ENCODE peak calls at places on chromosomes 6 and 20, in six cellular contexts. One of them, this sample, is unnamed.

GRCh38 chr6:32126880-32127279 is 1.2 kb downstream of the ATF6B start:
- DNase-seq in occipital lobe: no peak
- DNase-seq in fibroblast of the conjunctiva: no peak
- DNase-seq in D341Med: no peak
- DNase-seq in Kasumi-1: no peak
- DNase-seq in effector memory CD8-positive, alpha-beta T cell: no peak
- DNase-seq in this sample: no peak

GRCh38 chr6:101429845-101430244 is 36.3 kb downstream of the GRIK2 start:
- DNase-seq in occipital lobe: no peak
- DNase-seq in fibroblast of the conjunctiva: no peak
- DNase-seq in D341Med: no peak
- DNase-seq in Kasumi-1: no peak
- DNase-seq in effector memory CD8-positive, alpha-beta T cell: no peak
- DNase-seq in this sample: no peak

GRCh38 chr6:10521104-10521808 is at the start of gene GCNT2:
- DNase-seq in occipital lobe: no peak
- DNase-seq in fibroblast of the conjunctiva: no peak
- DNase-seq in D341Med: no peak
- DNase-seq in Kasumi-1: no peak
- DNase-seq in effector memory CD8-positive, alpha-beta T cell: no peak
- DNase-seq in this sample: no peak

GRCh38 chr20:33015114-33015491 is 7.6 kb downstream of the BPIFB2 start:
- DNase-seq in occipital lobe: no peak
- DNase-seq in fibroblast of the conjunctiva: no peak
- DNase-seq in D341Med: no peak
- DNase-seq in Kasumi-1: no peak
- DNase-seq in effector memory CD8-positive, alpha-beta T cell: no peak
- DNase-seq in this sample: no peak

GRCh38 chr6:42468273-42468672 is 16.5 kb upstream of the TRERF1 start:
- DNase-seq in occipital lobe: no peak
- DNase-seq in fibroblast of the conjunctiva: no peak
- DNase-seq in D341Med: no peak
- DNase-seq in Kasumi-1: no peak
- DNase-seq in effector memory CD8-positive, alpha-beta T cell: no peak
- DNase-seq in this sample: no peak

GRCh38 chr6:56435326-56435725 is 187.9 kb upstream of the COL21A1 start:
- DNase-seq in occipital lobe: no peak
- DNase-seq in fibroblast of the conjunctiva: no peak
- DNase-seq in D341Med: no peak
- DNase-seq in Kasumi-1: no peak
- DNase-seq in effector memory CD8-positive, alpha-beta T cell: no peak
- DNase-seq in this sample: no peak

GRCh38 chr6:107064579-107065065 is 36.6 kb downstream of the MTRES1 start:
- DNase-seq in occipital lobe: no peak
- DNase-seq in fibroblast of the conjunctiva: peak
- DNase-seq in D341Med: no peak
- DNase-seq in Kasumi-1: peak
- DNase-seq in effector memory CD8-positive, alpha-beta T cell: no peak
- DNase-seq in this sample: no peak

GRCh38 chr6:81875776-81876293 is 123.4 kb upstream of the TENT5A start:
- DNase-seq in occipital lobe: no peak
- DNase-seq in fibroblast of the conjunctiva: no peak
- DNase-seq in D341Med: no peak
- DNase-seq in Kasumi-1: no peak
- DNase-seq in effector memory CD8-positive, alpha-beta T cell: no peak
- DNase-seq in this sample: no peak

GRCh38 chr6:108002365-108003221 is 44.6 kb upstream of the SEC63 start:
- DNase-seq in occipital lobe: peak
- DNase-seq in fibroblast of the conjunctiva: no peak
- DNase-seq in D341Med: peak
- DNase-seq in Kasumi-1: no peak
- DNase-seq in effector memory CD8-positive, alpha-beta T cell: no peak
- DNase-seq in this sample: peak

GRCh38 chr6:111661541-111662041 is 55.9 kb upstream of the TRAF3IP2 start:
- DNase-seq in occipital lobe: no peak
- DNase-seq in fibroblast of the conjunctiva: no peak
- DNase-seq in D341Med: no peak
- DNase-seq in Kasumi-1: no peak
- DNase-seq in effector memory CD8-positive, alpha-beta T cell: no peak
- DNase-seq in this sample: no peak

GRCh38 chr6:32943864-32944263 is 3.0 kb upstream of the HLA-DMB start:
- DNase-seq in occipital lobe: no peak
- DNase-seq in fibroblast of the conjunctiva: no peak
- DNase-seq in D341Med: no peak
- DNase-seq in Kasumi-1: peak
- DNase-seq in effector memory CD8-positive, alpha-beta T cell: no peak
- DNase-seq in this sample: no peak

GRCh38 chr6:143782517-143782916 is 60.6 kb upstream of the LTV1 start:
- DNase-seq in occipital lobe: no peak
- DNase-seq in fibroblast of the conjunctiva: peak
- DNase-seq in D341Med: no peak
- DNase-seq in Kasumi-1: no peak
- DNase-seq in effector memory CD8-positive, alpha-beta T cell: no peak
- DNase-seq in this sample: no peak

GRCh38 chr20:50273601-50274491 is 83.2 kb downstream of the CEBPB start:
- DNase-seq in occipital lobe: no peak
- DNase-seq in fibroblast of the conjunctiva: no peak
- DNase-seq in D341Med: no peak
- DNase-seq in Kasumi-1: peak
- DNase-seq in effector memory CD8-positive, alpha-beta T cell: no peak
- DNase-seq in this sample: no peak

GRCh38 chr6:3793545-3793944 is 42.0 kb upstream of the PXDC1 start:
- DNase-seq in occipital lobe: no peak
- DNase-seq in fibroblast of the conjunctiva: no peak
- DNase-seq in D341Med: no peak
- DNase-seq in Kasumi-1: no peak
- DNase-seq in effector memory CD8-positive, alpha-beta T cell: no peak
- DNase-seq in this sample: no peak

GRCh38 chr20:21513181-21513663 is 642 bp downstream of the NKX2-2 start:
- DNase-seq in occipital lobe: no peak
- DNase-seq in fibroblast of the conjunctiva: no peak
- DNase-seq in D341Med: peak
- DNase-seq in Kasumi-1: no peak
- DNase-seq in effector memory CD8-positive, alpha-beta T cell: no peak
- DNase-seq in this sample: no peak

GRCh38 chr6:15308445-15309213 is 62.8 kb downstream of the JARID2 start:
- DNase-seq in occipital lobe: no peak
- DNase-seq in fibroblast of the conjunctiva: no peak
- DNase-seq in D341Med: no peak
- DNase-seq in Kasumi-1: peak
- DNase-seq in effector memory CD8-positive, alpha-beta T cell: no peak
- DNase-seq in this sample: no peak

GRCh38 chr6:151067684-151068596 is 171.8 kb upstream of the AKAP12 start:
- DNase-seq in occipital lobe: no peak
- DNase-seq in fibroblast of the conjunctiva: peak
- DNase-seq in D341Med: no peak
- DNase-seq in Kasumi-1: no peak
- DNase-seq in effector memory CD8-positive, alpha-beta T cell: no peak
- DNase-seq in this sample: peak

GRCh38 chr6:165227644-165228329 is 81.6 kb downstream of the C6orf118 start:
- DNase-seq in occipital lobe: no peak
- DNase-seq in fibroblast of the conjunctiva: peak
- DNase-seq in D341Med: no peak
- DNase-seq in Kasumi-1: no peak
- DNase-seq in effector memory CD8-positive, alpha-beta T cell: no peak
- DNase-seq in this sample: no peak

GRCh38 chr20:59764037-59764436 is 159.7 kb downstream of the PHACTR3 start:
- DNase-seq in occipital lobe: no peak
- DNase-seq in fibroblast of the conjunctiva: no peak
- DNase-seq in D341Med: no peak
- DNase-seq in Kasumi-1: no peak
- DNase-seq in effector memory CD8-positive, alpha-beta T cell: no peak
- DNase-seq in this sample: no peak

GRCh38 chr6:74480561-74480960 is 725.3 kb downstream of the COL12A1 start:
- DNase-seq in occipital lobe: no peak
- DNase-seq in fibroblast of the conjunctiva: no peak
- DNase-seq in D341Med: no peak
- DNase-seq in Kasumi-1: no peak
- DNase-seq in effector memory CD8-positive, alpha-beta T cell: no peak
- DNase-seq in this sample: no peak

GRCh38 chr6:2739335-2739734 is 11.4 kb downstream of the MYLK4 start:
- DNase-seq in occipital lobe: no peak
- DNase-seq in fibroblast of the conjunctiva: peak
- DNase-seq in D341Med: no peak
- DNase-seq in Kasumi-1: no peak
- DNase-seq in effector memory CD8-positive, alpha-beta T cell: no peak
- DNase-seq in this sample: no peak

GRCh38 chr6:149586149-149586548 is 20.0 kb downstream of the GINM1 start:
- DNase-seq in occipital lobe: no peak
- DNase-seq in fibroblast of the conjunctiva: no peak
- DNase-seq in D341Med: peak
- DNase-seq in Kasumi-1: no peak
- DNase-seq in effector memory CD8-positive, alpha-beta T cell: no peak
- DNase-seq in this sample: no peak

GRCh38 chr6:46015119-46015968 is at the start of gene CLIC5:
- DNase-seq in occipital lobe: no peak
- DNase-seq in fibroblast of the conjunctiva: no peak
- DNase-seq in D341Med: peak
- DNase-seq in Kasumi-1: peak
- DNase-seq in effector memory CD8-positive, alpha-beta T cell: peak
- DNase-seq in this sample: no peak

GRCh38 chr20:12984069-12984765 is 24.6 kb upstream of the SPTLC3 start:
- DNase-seq in occipital lobe: no peak
- DNase-seq in fibroblast of the conjunctiva: no peak
- DNase-seq in D341Med: no peak
- DNase-seq in Kasumi-1: no peak
- DNase-seq in effector memory CD8-positive, alpha-beta T cell: no peak
- DNase-seq in this sample: no peak

GRCh38 chr20:21106171-21106694 is at the start of gene LINC00237:
- DNase-seq in occipital lobe: no peak
- DNase-seq in fibroblast of the conjunctiva: no peak
- DNase-seq in D341Med: no peak
- DNase-seq in Kasumi-1: no peak
- DNase-seq in effector memory CD8-positive, alpha-beta T cell: no peak
- DNase-seq in this sample: no peak

GRCh38 chr6:151024597-151024996 is 159.1 kb downstream of the MTHFD1L start:
- DNase-seq in occipital lobe: no peak
- DNase-seq in fibroblast of the conjunctiva: no peak
- DNase-seq in D341Med: no peak
- DNase-seq in Kasumi-1: no peak
- DNase-seq in effector memory CD8-positive, alpha-beta T cell: no peak
- DNase-seq in this sample: no peak

GRCh38 chr6:51855310-51856082 is 231.9 kb downstream of the PKHD1 start:
- DNase-seq in occipital lobe: no peak
- DNase-seq in fibroblast of the conjunctiva: peak
- DNase-seq in D341Med: peak
- DNase-seq in Kasumi-1: peak
- DNase-seq in effector memory CD8-positive, alpha-beta T cell: no peak
- DNase-seq in this sample: peak

GRCh38 chr20:11734431-11734830 is 183.3 kb upstream of the BTBD3 start:
- DNase-seq in occipital lobe: no peak
- DNase-seq in fibroblast of the conjunctiva: no peak
- DNase-seq in D341Med: no peak
- DNase-seq in Kasumi-1: no peak
- DNase-seq in effector memory CD8-positive, alpha-beta T cell: no peak
- DNase-seq in this sample: no peak

GRCh38 chr6:144778773-144779531 is 493.8 kb downstream of the UTRN start:
- DNase-seq in occipital lobe: no peak
- DNase-seq in fibroblast of the conjunctiva: no peak
- DNase-seq in D341Med: no peak
- DNase-seq in Kasumi-1: peak
- DNase-seq in effector memory CD8-positive, alpha-beta T cell: no peak
- DNase-seq in this sample: no peak

GRCh38 chr20:49286689-49287551 is 9.1 kb upstream of the ZNFX1 start:
- DNase-seq in occipital lobe: no peak
- DNase-seq in fibroblast of the conjunctiva: no peak
- DNase-seq in D341Med: no peak
- DNase-seq in Kasumi-1: peak
- DNase-seq in effector memory CD8-positive, alpha-beta T cell: no peak
- DNase-seq in this sample: no peak

GRCh38 chr6:65110031-65110430 is 597.0 kb downstream of the EYS start:
- DNase-seq in occipital lobe: no peak
- DNase-seq in fibroblast of the conjunctiva: no peak
- DNase-seq in D341Med: no peak
- DNase-seq in Kasumi-1: no peak
- DNase-seq in effector memory CD8-positive, alpha-beta T cell: no peak
- DNase-seq in this sample: no peak

GRCh38 chr6:13431059-13431656 is 56.2 kb downstream of the GFOD1 start:
- DNase-seq in occipital lobe: no peak
- DNase-seq in fibroblast of the conjunctiva: no peak
- DNase-seq in D341Med: no peak
- DNase-seq in Kasumi-1: no peak
- DNase-seq in effector memory CD8-positive, alpha-beta T cell: no peak
- DNase-seq in this sample: no peak

GRCh38 chr20:62479218-62479617 is 3.4 kb upstream of the GATA5 start:
- DNase-seq in occipital lobe: no peak
- DNase-seq in fibroblast of the conjunctiva: no peak
- DNase-seq in D341Med: no peak
- DNase-seq in Kasumi-1: peak
- DNase-seq in effector memory CD8-positive, alpha-beta T cell: no peak
- DNase-seq in this sample: no peak

GRCh38 chr6:33206864-33207568 is 1.3 kb upstream of the RING1 start:
- DNase-seq in occipital lobe: peak
- DNase-seq in fibroblast of the conjunctiva: no peak
- DNase-seq in D341Med: no peak
- DNase-seq in Kasumi-1: no peak
- DNase-seq in effector memory CD8-positive, alpha-beta T cell: no peak
- DNase-seq in this sample: peak

GRCh38 chr6:23441813-23442212 is 684.2 kb upstream of the NRSN1 start:
- DNase-seq in occipital lobe: no peak
- DNase-seq in fibroblast of the conjunctiva: no peak
- DNase-seq in D341Med: no peak
- DNase-seq in Kasumi-1: no peak
- DNase-seq in effector memory CD8-positive, alpha-beta T cell: no peak
- DNase-seq in this sample: no peak

GRCh38 chr20:44762466-44763140 is 16.9 kb downstream of the KCNK15 start:
- DNase-seq in occipital lobe: no peak
- DNase-seq in fibroblast of the conjunctiva: no peak
- DNase-seq in D341Med: no peak
- DNase-seq in Kasumi-1: no peak
- DNase-seq in effector memory CD8-positive, alpha-beta T cell: no peak
- DNase-seq in this sample: no peak

This sample was measured in head of caudate nucleus.